ENCODE peak calls at places on chromosomes 5 and 9, in nine cellular contexts. One of them, this sample, is unnamed.
A peak's percentile ranks its signal among the peaks of the same experiment; 100 is the strongest.

GRCh38 chr9:124304285-124304684 is 46.5 kb downstream of the NEK6 start:
- DNase-seq in WTC11: no peak
- DNase-seq in GM20000: no peak
- DNase-seq in thoracic aorta: no peak
- DNase-seq in heart left ventricle: no peak
- DNase-seq in fibroblast of mammary gland: no peak
- DNase-seq in fibroblast of lung: no peak
- DNase-seq in neural progenitor cell: no peak
- DNase-seq in AG04450: no peak
- DNase-seq in this sample: no peak

GRCh38 chr9:125428060-125428481 is 166.4 kb downstream of the GAPVD1 start:
- DNase-seq in WTC11: peak; percentile 77
- DNase-seq in GM20000: peak; percentile 73
- DNase-seq in fibroblast of lung: no peak
- DNase-seq in heart left ventricle: no peak
- DNase-seq in AG04450: no peak
- DNase-seq in thoracic aorta: no peak
- DNase-seq in fibroblast of mammary gland: no peak
- DNase-seq in neural progenitor cell: no peak
- DNase-seq in this sample: no peak

GRCh38 chr5:139646111-139646510 is 2.0 kb upstream of the CXXC5 start:
- DNase-seq in neural progenitor cell: no peak
- DNase-seq in GM20000: no peak
- DNase-seq in AG04450: no peak
- DNase-seq in fibroblast of mammary gland: no peak
- DNase-seq in thoracic aorta: no peak
- DNase-seq in heart left ventricle: no peak
- DNase-seq in fibroblast of lung: no peak
- DNase-seq in WTC11: no peak
- DNase-seq in this sample: no peak

GRCh38 chr9:135905380-135906282 is 1.7 kb downstream of the CAMSAP1 start:
- DNase-seq in heart left ventricle: no peak
- DNase-seq in fibroblast of mammary gland: peak; percentile 63
- DNase-seq in GM20000: no peak
- DNase-seq in WTC11: no peak
- DNase-seq in thoracic aorta: no peak
- DNase-seq in neural progenitor cell: peak; percentile 44
- DNase-seq in AG04450: no peak
- DNase-seq in fibroblast of lung: peak; percentile 58
- DNase-seq in this sample: no peak

GRCh38 chr9:69637801-69638200 is 34.4 kb downstream of the APBA1 start:
- DNase-seq in WTC11: no peak
- DNase-seq in neural progenitor cell: no peak
- DNase-seq in heart left ventricle: no peak
- DNase-seq in fibroblast of mammary gland: peak; percentile 68
- DNase-seq in thoracic aorta: no peak
- DNase-seq in GM20000: no peak
- DNase-seq in AG04450: no peak
- DNase-seq in fibroblast of lung: peak; percentile 58
- DNase-seq in this sample: no peak

GRCh38 chr5:175516933-175517823 is 38.8 kb downstream of the SFXN1 start:
- DNase-seq in GM20000: no peak
- DNase-seq in fibroblast of lung: no peak
- DNase-seq in fibroblast of mammary gland: no peak
- DNase-seq in WTC11: no peak
- DNase-seq in AG04450: no peak
- DNase-seq in heart left ventricle: no peak
- DNase-seq in neural progenitor cell: no peak
- DNase-seq in thoracic aorta: no peak
- DNase-seq in this sample: no peak

GRCh38 chr5:117054141-117054540 is 479.5 kb upstream of the SEMA6A start:
- DNase-seq in GM20000: no peak
- DNase-seq in fibroblast of lung: no peak
- DNase-seq in neural progenitor cell: no peak
- DNase-seq in WTC11: no peak
- DNase-seq in thoracic aorta: no peak
- DNase-seq in fibroblast of mammary gland: no peak
- DNase-seq in heart left ventricle: no peak
- DNase-seq in AG04450: no peak
- DNase-seq in this sample: no peak

GRCh38 chr5:153122416-153122815 is 368.1 kb upstream of the GRIA1 start:
- DNase-seq in AG04450: no peak
- DNase-seq in fibroblast of lung: no peak
- DNase-seq in neural progenitor cell: peak; percentile 6
- DNase-seq in GM20000: no peak
- DNase-seq in heart left ventricle: no peak
- DNase-seq in fibroblast of mammary gland: no peak
- DNase-seq in WTC11: no peak
- DNase-seq in thoracic aorta: no peak
- DNase-seq in this sample: no peak

GRCh38 chr9:120892748-120893584 is 16.0 kb upstream of the PHF19 start:
- DNase-seq in thoracic aorta: no peak
- DNase-seq in GM20000: peak; percentile 84
- DNase-seq in fibroblast of lung: peak; percentile 75
- DNase-seq in neural progenitor cell: no peak
- DNase-seq in WTC11: no peak
- DNase-seq in fibroblast of mammary gland: peak; percentile 87
- DNase-seq in heart left ventricle: no peak
- DNase-seq in AG04450: peak; percentile 68
- DNase-seq in this sample: no peak

GRCh38 chr5:150272531-150272930 is 17.0 kb downstream of the CAMK2A start:
- DNase-seq in fibroblast of lung: peak; percentile 65
- DNase-seq in heart left ventricle: no peak
- DNase-seq in fibroblast of mammary gland: peak; percentile 63
- DNase-seq in thoracic aorta: no peak
- DNase-seq in WTC11: peak; percentile 56
- DNase-seq in AG04450: no peak
- DNase-seq in GM20000: peak; percentile 36
- DNase-seq in neural progenitor cell: peak; percentile 80
- DNase-seq in this sample: no peak

GRCh38 chr9:81613002-81613750 is 76.2 kb downstream of the TLE1 start:
- DNase-seq in fibroblast of mammary gland: peak; percentile 95
- DNase-seq in GM20000: no peak
- DNase-seq in thoracic aorta: peak; percentile 45
- DNase-seq in neural progenitor cell: no peak
- DNase-seq in heart left ventricle: peak; percentile 41
- DNase-seq in WTC11: no peak
- DNase-seq in fibroblast of lung: peak; percentile 99
- DNase-seq in AG04450: peak; percentile 90
- DNase-seq in this sample: no peak

GRCh38 chr5:67146574-67146973 is 50.0 kb downstream of the CD180 start:
- DNase-seq in fibroblast of lung: peak; percentile 66
- DNase-seq in WTC11: no peak
- DNase-seq in neural progenitor cell: no peak
- DNase-seq in heart left ventricle: no peak
- DNase-seq in fibroblast of mammary gland: peak; percentile 32
- DNase-seq in AG04450: no peak
- DNase-seq in GM20000: no peak
- DNase-seq in thoracic aorta: no peak
- DNase-seq in this sample: no peak

GRCh38 chr9:137646341-137646740 is 27.5 kb downstream of the EHMT1 start:
- DNase-seq in heart left ventricle: no peak
- DNase-seq in WTC11: no peak
- DNase-seq in GM20000: no peak
- DNase-seq in thoracic aorta: no peak
- DNase-seq in fibroblast of lung: no peak
- DNase-seq in neural progenitor cell: no peak
- DNase-seq in fibroblast of mammary gland: no peak
- DNase-seq in AG04450: no peak
- DNase-seq in this sample: no peak

GRCh38 chr5:149356391-149356790 is 1.5 kb upstream of the PCYOX1L start:
- DNase-seq in fibroblast of mammary gland: peak; percentile 31
- DNase-seq in fibroblast of lung: no peak
- DNase-seq in GM20000: no peak
- DNase-seq in neural progenitor cell: no peak
- DNase-seq in heart left ventricle: no peak
- DNase-seq in WTC11: no peak
- DNase-seq in thoracic aorta: no peak
- DNase-seq in AG04450: no peak
- DNase-seq in this sample: no peak

GRCh38 chr5:91170266-91170665 is 212.9 kb downstream of the ARRDC3 start:
- DNase-seq in AG04450: no peak
- DNase-seq in thoracic aorta: no peak
- DNase-seq in fibroblast of mammary gland: peak; percentile 91
- DNase-seq in GM20000: no peak
- DNase-seq in WTC11: no peak
- DNase-seq in fibroblast of lung: peak; percentile 63
- DNase-seq in heart left ventricle: no peak
- DNase-seq in neural progenitor cell: no peak
- DNase-seq in this sample: no peak

GRCh38 chr5:178106556-178107239 is 6.6 kb upstream of the N4BP3 start:
- DNase-seq in heart left ventricle: no peak
- DNase-seq in WTC11: no peak
- DNase-seq in AG04450: no peak
- DNase-seq in fibroblast of mammary gland: no peak
- DNase-seq in GM20000: no peak
- DNase-seq in fibroblast of lung: no peak
- DNase-seq in neural progenitor cell: no peak
- DNase-seq in thoracic aorta: no peak
- DNase-seq in this sample: no peak

GRCh38 chr5:143554194-143554717 is 150.8 kb upstream of the NR3C1 start:
- DNase-seq in neural progenitor cell: no peak
- DNase-seq in GM20000: no peak
- DNase-seq in AG04450: peak; percentile 88
- DNase-seq in fibroblast of mammary gland: peak; percentile 99
- DNase-seq in WTC11: no peak
- DNase-seq in thoracic aorta: no peak
- DNase-seq in heart left ventricle: no peak
- DNase-seq in fibroblast of lung: peak; percentile 94
- DNase-seq in this sample: no peak

GRCh38 chr9:98120476-98120875 is 1.5 kb upstream of the TRIM14 start:
- DNase-seq in thoracic aorta: no peak
- DNase-seq in neural progenitor cell: no peak
- DNase-seq in heart left ventricle: no peak
- DNase-seq in WTC11: no peak
- DNase-seq in AG04450: no peak
- DNase-seq in GM20000: no peak
- DNase-seq in fibroblast of mammary gland: no peak
- DNase-seq in fibroblast of lung: no peak
- DNase-seq in this sample: no peak

GRCh38 chr9:98118640-98119601 is at the start of gene TRIM14:
- DNase-seq in thoracic aorta: no peak
- DNase-seq in neural progenitor cell: peak; percentile 80
- DNase-seq in heart left ventricle: peak; percentile 61
- DNase-seq in GM20000: peak; percentile 86
- DNase-seq in WTC11: peak; percentile 73
- DNase-seq in AG04450: peak; percentile 3
- DNase-seq in fibroblast of lung: peak; percentile 57
- DNase-seq in fibroblast of mammary gland: peak; percentile 44
- DNase-seq in this sample: no peak

GRCh38 chr9:98121096-98121495 is 2.1 kb upstream of the TRIM14 start:
- DNase-seq in AG04450: no peak
- DNase-seq in heart left ventricle: no peak
- DNase-seq in WTC11: no peak
- DNase-seq in GM20000: no peak
- DNase-seq in fibroblast of mammary gland: peak; percentile 22
- DNase-seq in neural progenitor cell: no peak
- DNase-seq in thoracic aorta: no peak
- DNase-seq in fibroblast of lung: no peak
- DNase-seq in this sample: no peak

GRCh38 chr9:98117984-98118639 is 910 bp downstream of the TRIM14 start:
- DNase-seq in fibroblast of lung: peak; percentile 30
- DNase-seq in fibroblast of mammary gland: peak; percentile 26
- DNase-seq in neural progenitor cell: peak; percentile 36
- DNase-seq in thoracic aorta: no peak
- DNase-seq in AG04450: no peak
- DNase-seq in heart left ventricle: no peak
- DNase-seq in GM20000: peak; percentile 84
- DNase-seq in WTC11: no peak
- DNase-seq in this sample: no peak
- TF ChIP-seq CTCF in fibroblast of lung: no peak
- TF ChIP-seq CTCF in fibroblast of mammary gland: peak; percentile 26
- TF ChIP-seq CTCF in neural progenitor cell: peak; percentile 7
- TF ChIP-seq CTCF in thoracic aorta: no peak
- TF ChIP-seq CTCF in AG04450: peak; percentile 14
- TF ChIP-seq CTCF in heart left ventricle: no peak
- TF ChIP-seq CTCF in GM20000: peak; percentile 21
- TF ChIP-seq CTCF in WTC11: no peak
- TF ChIP-seq CTCF in this sample: no peak

DNA sequence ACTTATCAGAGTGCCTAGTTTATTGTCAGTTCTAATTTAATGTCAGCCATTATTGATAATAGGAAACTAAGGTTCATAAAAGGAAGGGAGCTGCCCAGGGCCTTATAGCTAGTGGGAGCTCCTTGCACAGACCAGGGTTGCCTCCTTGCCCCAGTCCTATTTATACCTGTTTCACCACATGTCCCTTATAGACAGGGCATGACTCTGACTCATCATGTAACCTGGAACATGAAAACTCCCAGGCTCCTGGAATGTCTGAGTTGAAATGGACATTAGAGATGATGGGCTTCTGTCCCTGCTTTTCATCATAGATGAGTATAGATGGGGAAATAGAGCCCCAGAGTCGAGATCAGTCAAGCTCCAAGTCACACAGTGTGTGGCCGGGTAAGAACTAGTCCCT is 21.1 kb downstream of the FAT2 start:
- DNase-seq in heart left ventricle: no peak
- DNase-seq in GM20000: no peak
- DNase-seq in WTC11: no peak
- DNase-seq in AG04450: no peak
- DNase-seq in neural progenitor cell: no peak
- DNase-seq in fibroblast of lung: no peak
- DNase-seq in fibroblast of mammary gland: no peak
- DNase-seq in thoracic aorta: no peak
- DNase-seq in this sample: no peak
- TF ChIP-seq CTCF in heart left ventricle: no peak
- TF ChIP-seq CTCF in GM20000: no peak
- TF ChIP-seq CTCF in WTC11: no peak
- TF ChIP-seq CTCF in AG04450: no peak
- TF ChIP-seq CTCF in neural progenitor cell: no peak
- TF ChIP-seq CTCF in fibroblast of lung: no peak
- TF ChIP-seq CTCF in fibroblast of mammary gland: no peak
- TF ChIP-seq CTCF in thoracic aorta: no peak
- TF ChIP-seq CTCF in this sample: no peak

GRCh38 chr5:142298789-142299188 is 26.0 kb downstream of the SPRY4 start:
- DNase-seq in AG04450: no peak
- DNase-seq in thoracic aorta: no peak
- DNase-seq in WTC11: no peak
- DNase-seq in neural progenitor cell: no peak
- DNase-seq in GM20000: no peak
- DNase-seq in fibroblast of mammary gland: no peak
- DNase-seq in fibroblast of lung: no peak
- DNase-seq in heart left ventricle: no peak
- DNase-seq in this sample: no peak
- TF ChIP-seq CTCF in AG04450: no peak
- TF ChIP-seq CTCF in thoracic aorta: no peak
- TF ChIP-seq CTCF in WTC11: no peak
- TF ChIP-seq CTCF in neural progenitor cell: no peak
- TF ChIP-seq CTCF in GM20000: no peak
- TF ChIP-seq CTCF in fibroblast of mammary gland: no peak
- TF ChIP-seq CTCF in fibroblast of lung: no peak
- TF ChIP-seq CTCF in heart left ventricle: no peak
- TF ChIP-seq CTCF in this sample: no peak

DNA sequence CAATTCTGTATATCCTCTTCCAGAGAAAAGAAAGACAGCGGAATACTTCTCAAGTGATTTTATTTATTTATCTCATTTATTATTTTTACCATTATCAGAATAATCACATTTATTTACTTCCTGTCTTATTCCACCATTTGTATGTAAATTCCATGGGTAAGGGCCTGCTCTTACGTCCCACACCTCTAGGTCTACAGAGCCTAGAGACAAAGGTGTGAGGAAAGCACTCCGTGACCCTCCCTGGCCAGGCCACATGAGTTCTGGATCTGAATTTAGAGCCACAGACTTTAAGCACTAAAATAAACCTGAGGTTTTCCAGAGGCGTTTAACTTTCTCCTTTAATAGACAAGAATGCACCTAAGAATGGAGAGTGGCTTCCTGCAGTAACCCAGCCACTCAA is 85.3 kb upstream of the CTSV start:
- DNase-seq in GM20000: no peak
- DNase-seq in WTC11: no peak
- DNase-seq in fibroblast of mammary gland: no peak
- DNase-seq in thoracic aorta: no peak
- DNase-seq in heart left ventricle: no peak
- DNase-seq in AG04450: no peak
- DNase-seq in neural progenitor cell: no peak
- DNase-seq in fibroblast of lung: no peak
- DNase-seq in this sample: no peak
- TF ChIP-seq CTCF in GM20000: no peak
- TF ChIP-seq CTCF in WTC11: no peak
- TF ChIP-seq CTCF in fibroblast of mammary gland: no peak
- TF ChIP-seq CTCF in thoracic aorta: no peak
- TF ChIP-seq CTCF in heart left ventricle: no peak
- TF ChIP-seq CTCF in AG04450: no peak
- TF ChIP-seq CTCF in neural progenitor cell: no peak
- TF ChIP-seq CTCF in fibroblast of lung: no peak
- TF ChIP-seq CTCF in this sample: no peak